ENCODE peak calls at places on chromosomes 11 and 22, in four cellular contexts. One of them, this sample, is unnamed.

GRCh38 chr11:111260761-111261160 is 15.2 kb downstream of the POU2AF2 start:
- DNase-seq in cardiac muscle cell: no peak
- DNase-seq in CD4-positive, alpha-beta memory T cell: no peak
- DNase-seq in nephron progenitor cell: no peak
- DNase-seq in this sample: no peak

GRCh38 chr11:122229078-122229477 is 113.1 kb upstream of the BLID start:
- DNase-seq in cardiac muscle cell: no peak
- DNase-seq in CD4-positive, alpha-beta memory T cell: no peak
- DNase-seq in nephron progenitor cell: no peak
- DNase-seq in this sample: no peak

GRCh38 chr11:35717043-35717442 is 54.5 kb downstream of the TRIM44 start:
- DNase-seq in cardiac muscle cell: peak
- DNase-seq in CD4-positive, alpha-beta memory T cell: no peak
- DNase-seq in nephron progenitor cell: no peak
- DNase-seq in this sample: no peak

GRCh38 chr11:35029979-35030378 is 109.0 kb upstream of the CD44 start:
- DNase-seq in cardiac muscle cell: no peak
- DNase-seq in CD4-positive, alpha-beta memory T cell: no peak
- DNase-seq in nephron progenitor cell: no peak
- DNase-seq in this sample: no peak

GRCh38 chr11:3375552-3375951 is 3.4 kb downstream of the ZNF195 start:
- DNase-seq in cardiac muscle cell: no peak
- DNase-seq in CD4-positive, alpha-beta memory T cell: no peak
- DNase-seq in nephron progenitor cell: no peak
- DNase-seq in this sample: no peak

GRCh38 chr11:16902182-16902581 is 112.0 kb downstream of the PLEKHA7 start:
- DNase-seq in cardiac muscle cell: no peak
- DNase-seq in CD4-positive, alpha-beta memory T cell: no peak
- DNase-seq in nephron progenitor cell: no peak
- DNase-seq in this sample: no peak

GRCh38 chr11:72430743-72431570 is 3.4 kb downstream of the CLPB start:
- DNase-seq in cardiac muscle cell: peak
- DNase-seq in CD4-positive, alpha-beta memory T cell: peak
- DNase-seq in nephron progenitor cell: peak
- DNase-seq in this sample: peak

GRCh38 chr22:37325024-37325395 is 42.7 kb downstream of the CYTH4 start:
- DNase-seq in cardiac muscle cell: no peak
- DNase-seq in CD4-positive, alpha-beta memory T cell: no peak
- DNase-seq in nephron progenitor cell: no peak
- DNase-seq in this sample: no peak

GRCh38 chr22:26416670-26417270 is 12.3 kb upstream of the ASPHD2 start:
- DNase-seq in cardiac muscle cell: peak
- DNase-seq in CD4-positive, alpha-beta memory T cell: no peak
- DNase-seq in nephron progenitor cell: no peak
- DNase-seq in this sample: no peak

GRCh38 chr11:17915500-17916143 is 97.2 kb downstream of the SERGEF start:
- DNase-seq in cardiac muscle cell: no peak
- DNase-seq in CD4-positive, alpha-beta memory T cell: no peak
- DNase-seq in nephron progenitor cell: no peak
- DNase-seq in this sample: no peak

GRCh38 chr11:79421820-79422219 is 19.0 kb downstream of the TENM4 start:
- DNase-seq in cardiac muscle cell: peak
- DNase-seq in CD4-positive, alpha-beta memory T cell: no peak
- DNase-seq in nephron progenitor cell: no peak
- DNase-seq in this sample: no peak

GRCh38 chr11:12625438-12626071 is 48.7 kb upstream of the TEAD1 start:
- DNase-seq in cardiac muscle cell: no peak
- DNase-seq in CD4-positive, alpha-beta memory T cell: no peak
- DNase-seq in nephron progenitor cell: no peak
- DNase-seq in this sample: no peak

GRCh38 chr22:37781434-37782059 is 26.2 kb upstream of the GCAT start:
- DNase-seq in cardiac muscle cell: no peak
- DNase-seq in CD4-positive, alpha-beta memory T cell: no peak
- DNase-seq in nephron progenitor cell: no peak
- DNase-seq in this sample: no peak

GRCh38 chr11:47166368-47166767 is 10.3 kb downstream of the ARFGAP2 start:
- DNase-seq in cardiac muscle cell: no peak
- DNase-seq in CD4-positive, alpha-beta memory T cell: no peak
- DNase-seq in nephron progenitor cell: no peak
- DNase-seq in this sample: no peak

GRCh38 chr11:105202844-105203548 is 63.4 kb upstream of the CARD18 start:
- DNase-seq in cardiac muscle cell: no peak
- DNase-seq in CD4-positive, alpha-beta memory T cell: peak
- DNase-seq in nephron progenitor cell: no peak
- DNase-seq in this sample: no peak

GRCh38 chr11:2796091-2796490 is 89.5 kb downstream of the CDKN1C start:
- DNase-seq in cardiac muscle cell: no peak
- DNase-seq in CD4-positive, alpha-beta memory T cell: no peak
- DNase-seq in nephron progenitor cell: no peak
- DNase-seq in this sample: no peak

GRCh38 chr11:64629103-64629502 is 38.1 kb downstream of the SLC22A12 start:
- DNase-seq in cardiac muscle cell: no peak
- DNase-seq in CD4-positive, alpha-beta memory T cell: no peak
- DNase-seq in nephron progenitor cell: no peak
- DNase-seq in this sample: no peak

GRCh38 chr22:46746620-46747019 is 8.6 kb upstream of the CERK start:
- DNase-seq in cardiac muscle cell: no peak
- DNase-seq in CD4-positive, alpha-beta memory T cell: no peak
- DNase-seq in nephron progenitor cell: no peak
- DNase-seq in this sample: no peak

GRCh38 chr11:73374130-73374529 is 2.1 kb upstream of the RELT start:
- DNase-seq in cardiac muscle cell: no peak
- DNase-seq in CD4-positive, alpha-beta memory T cell: no peak
- DNase-seq in nephron progenitor cell: no peak
- DNase-seq in this sample: no peak

GRCh38 chr11:109236696-109237095 is 185.3 kb upstream of the C11orf87 start:
- DNase-seq in cardiac muscle cell: no peak
- DNase-seq in CD4-positive, alpha-beta memory T cell: no peak
- DNase-seq in nephron progenitor cell: no peak
- DNase-seq in this sample: no peak

GRCh38 chr11:111730871-111731591 is 35.2 kb downstream of the PPP2R1B start:
- DNase-seq in cardiac muscle cell: no peak
- DNase-seq in CD4-positive, alpha-beta memory T cell: no peak
- DNase-seq in nephron progenitor cell: no peak
- DNase-seq in this sample: no peak

GRCh38 chr11:65087216-65087615 is 3.2 kb downstream of the ZFPL1 start:
- DNase-seq in cardiac muscle cell: no peak
- DNase-seq in CD4-positive, alpha-beta memory T cell: no peak
- DNase-seq in nephron progenitor cell: no peak
- DNase-seq in this sample: no peak

GRCh38 chr11:134560566-134561347 is 148.7 kb upstream of the B3GAT1 start:
- DNase-seq in cardiac muscle cell: peak
- DNase-seq in CD4-positive, alpha-beta memory T cell: no peak
- DNase-seq in nephron progenitor cell: peak
- DNase-seq in this sample: no peak

GRCh38 chr22:40310081-40310770 is 36.1 kb upstream of the ADSL start:
- DNase-seq in cardiac muscle cell: no peak
- DNase-seq in CD4-positive, alpha-beta memory T cell: no peak
- DNase-seq in nephron progenitor cell: no peak
- DNase-seq in this sample: no peak

GRCh38 chr11:77213589-77214428 is 85.8 kb downstream of the MYO7A start:
- DNase-seq in cardiac muscle cell: no peak
- DNase-seq in CD4-positive, alpha-beta memory T cell: no peak
- DNase-seq in nephron progenitor cell: no peak
- DNase-seq in this sample: no peak

GRCh38 chr22:50261615-50262459 is at the start of gene MAPK12:
- DNase-seq in cardiac muscle cell: peak
- DNase-seq in CD4-positive, alpha-beta memory T cell: no peak
- DNase-seq in nephron progenitor cell: peak
- DNase-seq in this sample: no peak

GRCh38 chr11:95453616-95454118 is 222.7 kb upstream of the SESN3 start:
- DNase-seq in cardiac muscle cell: no peak
- DNase-seq in CD4-positive, alpha-beta memory T cell: no peak
- DNase-seq in nephron progenitor cell: no peak
- DNase-seq in this sample: no peak

GRCh38 chr22:20644071-20644642 is 129.8 kb upstream of the SERPIND1 start:
- DNase-seq in cardiac muscle cell: no peak
- DNase-seq in CD4-positive, alpha-beta memory T cell: no peak
- DNase-seq in nephron progenitor cell: no peak
- DNase-seq in this sample: no peak

GRCh38 chr11:76666830-76667229 is 3.7 kb downstream of the LRRC32 start:
- DNase-seq in cardiac muscle cell: no peak
- DNase-seq in CD4-positive, alpha-beta memory T cell: no peak
- DNase-seq in nephron progenitor cell: no peak
- DNase-seq in this sample: no peak

GRCh38 chr11:68481579-68482240 is 21.2 kb downstream of the PPP6R3 start:
- DNase-seq in cardiac muscle cell: no peak
- DNase-seq in CD4-positive, alpha-beta memory T cell: no peak
- DNase-seq in nephron progenitor cell: no peak
- DNase-seq in this sample: no peak

GRCh38 chr11:83540112-83540675 is 254.0 kb upstream of the CCDC90B start:
- DNase-seq in cardiac muscle cell: no peak
- DNase-seq in CD4-positive, alpha-beta memory T cell: no peak
- DNase-seq in nephron progenitor cell: no peak
- DNase-seq in this sample: no peak

GRCh38 chr22:49518436-49518970 is 309.2 kb downstream of the BRD1 start:
- DNase-seq in cardiac muscle cell: no peak
- DNase-seq in CD4-positive, alpha-beta memory T cell: no peak
- DNase-seq in nephron progenitor cell: no peak
- DNase-seq in this sample: no peak

GRCh38 chr11:128324531-128325141 is 262.7 kb downstream of the ETS1 start:
- DNase-seq in cardiac muscle cell: peak
- DNase-seq in CD4-positive, alpha-beta memory T cell: peak
- DNase-seq in nephron progenitor cell: no peak
- DNase-seq in this sample: peak

GRCh38 chr22:50461536-50461935 is 13.3 kb downstream of the SBF1 start:
- DNase-seq in cardiac muscle cell: no peak
- DNase-seq in CD4-positive, alpha-beta memory T cell: no peak
- DNase-seq in nephron progenitor cell: no peak
- DNase-seq in this sample: no peak

GRCh38 chr11:80598905-80599304 is 1158.1 kb upstream of the TENM4 start:
- DNase-seq in cardiac muscle cell: no peak
- DNase-seq in CD4-positive, alpha-beta memory T cell: no peak
- DNase-seq in nephron progenitor cell: no peak
- DNase-seq in this sample: no peak

GRCh38 chr11:9075441-9076000 is 15.9 kb downstream of the SCUBE2 start:
- DNase-seq in cardiac muscle cell: no peak
- DNase-seq in CD4-positive, alpha-beta memory T cell: no peak
- DNase-seq in nephron progenitor cell: no peak
- DNase-seq in this sample: no peak

This sample was measured in immature natural killer cell.